ENCODE peak calls at places on chromosomes 6 and 20, in four cellular contexts. One of them, this sample, is unnamed.

GRCh38 chr6:17665132-17665531 is 41.6 kb downstream of the NUP153 start:
- DNase-seq in SJSA1: no peak
- DNase-seq in cardiac muscle cell: no peak
- DNase-seq in PC-3: no peak
- DNase-seq in this sample: no peak

GRCh38 chr6:166999845-167000253 is 652 bp downstream of the CEP43 start:
- DNase-seq in SJSA1: no peak
- DNase-seq in cardiac muscle cell: peak
- DNase-seq in PC-3: no peak
- DNase-seq in this sample: no peak

GRCh38 chr20:56443654-56444540 is 24.5 kb upstream of the RTF2 start:
- DNase-seq in SJSA1: no peak
- DNase-seq in cardiac muscle cell: peak
- DNase-seq in PC-3: no peak
- DNase-seq in this sample: no peak

GRCh38 chr20:12566596-12566995 is 442.2 kb upstream of the SPTLC3 start:
- DNase-seq in SJSA1: no peak
- DNase-seq in cardiac muscle cell: no peak
- DNase-seq in PC-3: no peak
- DNase-seq in this sample: no peak

GRCh38 chr20:53623454-53624206 is 30.0 kb upstream of the ZNF217 start:
- DNase-seq in SJSA1: peak
- DNase-seq in cardiac muscle cell: peak
- DNase-seq in PC-3: peak
- DNase-seq in this sample: no peak

GRCh38 chr6:158835616-158836221 is 16.6 kb upstream of the EZR start:
- DNase-seq in SJSA1: no peak
- DNase-seq in cardiac muscle cell: peak
- DNase-seq in PC-3: no peak
- DNase-seq in this sample: no peak

GRCh38 chr20:53782612-53783246 is 189.1 kb upstream of the ZNF217 start:
- DNase-seq in SJSA1: no peak
- DNase-seq in cardiac muscle cell: no peak
- DNase-seq in PC-3: no peak
- DNase-seq in this sample: no peak

GRCh38 chr6:163501440-163501839 is 86.9 kb downstream of the QKI start:
- DNase-seq in SJSA1: no peak
- DNase-seq in cardiac muscle cell: no peak
- DNase-seq in PC-3: no peak
- DNase-seq in this sample: no peak

GRCh38 chr6:16674666-16675392 is 86.4 kb downstream of the ATXN1 start:
- DNase-seq in SJSA1: no peak
- DNase-seq in cardiac muscle cell: peak
- DNase-seq in PC-3: peak
- DNase-seq in this sample: no peak

GRCh38 chr6:82555801-82556200 is 192.2 kb downstream of the TPBG start:
- DNase-seq in SJSA1: no peak
- DNase-seq in cardiac muscle cell: no peak
- DNase-seq in PC-3: peak
- DNase-seq in this sample: no peak

GRCh38 chr6:137218473-137218916 is 690 bp downstream of the IFNGR1 start:
- DNase-seq in SJSA1: peak
- DNase-seq in cardiac muscle cell: peak
- DNase-seq in PC-3: peak
- DNase-seq in this sample: no peak

GRCh38 chr6:162140453-162140852 is 587.1 kb downstream of the PRKN start:
- DNase-seq in SJSA1: no peak
- DNase-seq in cardiac muscle cell: no peak
- DNase-seq in PC-3: no peak
- DNase-seq in this sample: no peak

DNA sequence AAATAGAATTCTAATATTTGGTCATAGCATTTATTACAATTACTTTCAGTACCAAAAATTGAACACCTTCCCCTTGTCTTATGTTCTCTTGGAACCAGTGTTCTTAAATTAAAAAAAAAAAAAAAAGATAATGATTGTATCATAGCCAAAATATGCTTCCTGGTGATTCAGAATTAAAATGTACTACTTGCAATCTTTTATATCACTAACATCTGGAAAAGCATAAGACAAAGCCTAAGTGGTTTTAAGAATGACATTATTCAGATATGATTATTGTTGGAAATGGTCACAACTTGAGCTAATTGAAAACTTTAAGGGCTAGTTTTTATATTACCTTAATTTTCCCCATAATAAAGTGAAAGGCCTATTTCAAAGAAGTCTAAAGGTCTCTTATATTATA is 493.3 kb upstream of the MARCKS start:
- DNase-seq in SJSA1: no peak
- DNase-seq in cardiac muscle cell: no peak
- DNase-seq in PC-3: no peak
- DNase-seq in this sample: no peak
- H3K27ac ChIP-seq in SJSA1: no peak
- H3K27ac ChIP-seq in cardiac muscle cell: no peak
- H3K27ac ChIP-seq in PC-3: no peak
- H3K27ac ChIP-seq in this sample: no peak

GRCh38 chr20:23131766-23132165 is 45.6 kb upstream of the CD93 start:
- DNase-seq in SJSA1: no peak
- DNase-seq in cardiac muscle cell: peak
- DNase-seq in PC-3: no peak
- DNase-seq in this sample: no peak
- H3K27ac ChIP-seq in SJSA1: no peak
- H3K27ac ChIP-seq in cardiac muscle cell: no peak
- H3K27ac ChIP-seq in PC-3: no peak
- H3K27ac ChIP-seq in this sample: no peak

DNA sequence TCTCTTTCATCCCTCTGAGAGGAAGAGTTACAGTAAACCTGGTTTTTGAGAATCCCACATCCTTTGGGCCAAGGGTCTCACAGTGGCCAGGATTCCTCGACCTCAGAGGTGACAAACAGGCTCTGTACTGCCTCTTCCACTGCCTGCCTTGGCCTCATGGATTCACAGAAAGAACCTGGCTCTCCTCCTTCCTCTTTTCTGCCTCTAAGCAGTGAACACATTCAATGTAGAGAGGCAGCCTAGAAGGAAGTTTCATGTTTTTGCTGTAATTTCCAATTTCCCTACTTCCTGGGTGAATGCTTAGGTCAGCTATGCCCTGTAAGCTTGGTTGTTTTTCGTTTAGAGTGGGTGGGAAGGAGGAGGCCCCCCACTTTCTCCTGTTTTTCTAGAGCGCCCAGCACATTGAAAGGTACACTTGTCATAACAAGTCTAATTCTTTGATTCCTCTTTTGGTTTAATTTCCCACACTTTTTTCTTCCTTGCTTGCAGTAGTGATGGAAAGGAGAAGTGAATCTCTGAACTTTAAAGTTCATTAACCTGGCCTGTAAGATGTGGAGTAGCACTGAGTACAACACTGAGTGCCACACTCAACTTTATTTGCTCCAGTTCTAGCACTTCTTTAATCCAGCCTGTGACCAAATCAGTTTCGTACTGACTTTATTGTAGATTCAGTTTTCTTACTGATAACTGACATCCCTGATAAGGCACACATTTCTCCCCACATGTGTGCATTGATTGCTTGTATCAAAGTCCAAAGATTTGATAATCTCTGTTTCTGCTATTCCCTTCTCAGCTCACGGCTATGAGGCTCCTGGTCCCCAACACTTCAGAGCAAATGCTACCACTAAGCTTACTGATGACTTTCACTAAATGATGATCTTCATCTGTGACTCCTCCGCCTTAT is 99.9 kb upstream of the MAN1A1 start:
- DNase-seq in SJSA1: no peak
- DNase-seq in cardiac muscle cell: no peak
- DNase-seq in PC-3: no peak
- DNase-seq in this sample: no peak
- H3K27ac ChIP-seq in SJSA1: no peak
- H3K27ac ChIP-seq in cardiac muscle cell: no peak
- H3K27ac ChIP-seq in PC-3: no peak
- H3K27ac ChIP-seq in this sample: no peak

GRCh38 chr6:156848533-156848932 is 71.4 kb downstream of the ARID1B start:
- DNase-seq in SJSA1: peak
- DNase-seq in cardiac muscle cell: peak
- DNase-seq in PC-3: no peak
- DNase-seq in this sample: no peak
- H3K27ac ChIP-seq in SJSA1: no peak
- H3K27ac ChIP-seq in cardiac muscle cell: peak
- H3K27ac ChIP-seq in PC-3: no peak
- H3K27ac ChIP-seq in this sample: no peak

This sample was measured in substantia nigra.